ENCODE peak calls at places on chromosomes 11 and 22, in nine cellular contexts. One of them, this sample, is unnamed.

GRCh38 chr22:39283312-39284141 is 35.9 kb downstream of the RPL3 start:
- DNase-seq in spleen: peak
- DNase-seq in GM12892: no peak
- DNase-seq in heart left ventricle: peak
- DNase-seq in vagina: no peak
- DNase-seq in breast epithelium: peak
- DNase-seq in GM12891: no peak
- DNase-seq in IMR-90: peak
- DNase-seq in HCT116: no peak
- DNase-seq in this sample: peak

GRCh38 chr11:44120169-44120568 is 24.7 kb downstream of the EXT2 start:
- DNase-seq in IMR-90: no peak
- DNase-seq in heart left ventricle: peak
- DNase-seq in vagina: no peak
- DNase-seq in breast epithelium: no peak
- DNase-seq in spleen: no peak
- DNase-seq in GM12892: no peak
- DNase-seq in GM12891: no peak
- DNase-seq in HCT116: no peak
- DNase-seq in this sample: peak

GRCh38 chr11:45333506-45333971 is 47.4 kb upstream of the SYT13 start:
- DNase-seq in GM12892: no peak
- DNase-seq in spleen: no peak
- DNase-seq in GM12891: no peak
- DNase-seq in heart left ventricle: peak
- DNase-seq in HCT116: peak
- DNase-seq in IMR-90: peak
- DNase-seq in vagina: peak
- DNase-seq in breast epithelium: no peak
- DNase-seq in this sample: peak

GRCh38 chr22:30705710-30706651 is 11.3 kb downstream of the OSBP2 start:
- DNase-seq in GM12891: no peak
- DNase-seq in vagina: no peak
- DNase-seq in IMR-90: peak
- DNase-seq in GM12892: no peak
- DNase-seq in spleen: peak
- DNase-seq in heart left ventricle: no peak
- DNase-seq in breast epithelium: no peak
- DNase-seq in HCT116: peak
- DNase-seq in this sample: no peak

GRCh38 chr11:77776455-77776854 is 44.1 kb downstream of the RSF1 start:
- DNase-seq in vagina: no peak
- DNase-seq in GM12892: no peak
- DNase-seq in GM12891: no peak
- DNase-seq in IMR-90: peak
- DNase-seq in heart left ventricle: no peak
- DNase-seq in spleen: no peak
- DNase-seq in HCT116: peak
- DNase-seq in breast epithelium: no peak
- DNase-seq in this sample: peak

GRCh38 chr11:44145011-44145777 is 49.7 kb downstream of the EXT2 start:
- DNase-seq in HCT116: no peak
- DNase-seq in breast epithelium: no peak
- DNase-seq in vagina: no peak
- DNase-seq in GM12892: no peak
- DNase-seq in IMR-90: peak
- DNase-seq in heart left ventricle: no peak
- DNase-seq in spleen: no peak
- DNase-seq in GM12891: no peak
- DNase-seq in this sample: no peak

GRCh38 chr22:26656896-26657851 is at the start of gene MIAT:
- DNase-seq in IMR-90: peak
- DNase-seq in HCT116: no peak
- DNase-seq in vagina: no peak
- DNase-seq in GM12892: peak
- DNase-seq in heart left ventricle: no peak
- DNase-seq in GM12891: peak
- DNase-seq in breast epithelium: no peak
- DNase-seq in spleen: peak
- DNase-seq in this sample: peak

GRCh38 chr11:34027516-34028406 is 23.8 kb upstream of the CAPRIN1 start:
- DNase-seq in HCT116: no peak
- DNase-seq in IMR-90: no peak
- DNase-seq in spleen: no peak
- DNase-seq in breast epithelium: no peak
- DNase-seq in vagina: no peak
- DNase-seq in heart left ventricle: no peak
- DNase-seq in GM12892: no peak
- DNase-seq in GM12891: no peak
- DNase-seq in this sample: no peak

GRCh38 chr22:48919187-48919590 is 908.5 kb downstream of the BRD1 start:
- DNase-seq in breast epithelium: no peak
- DNase-seq in GM12891: no peak
- DNase-seq in GM12892: no peak
- DNase-seq in IMR-90: no peak
- DNase-seq in HCT116: no peak
- DNase-seq in heart left ventricle: no peak
- DNase-seq in vagina: peak
- DNase-seq in spleen: no peak
- DNase-seq in this sample: no peak

GRCh38 chr11:119114351-119114750 is 7.0 kb upstream of the HINFP start:
- DNase-seq in IMR-90: no peak
- DNase-seq in HCT116: no peak
- DNase-seq in GM12892: no peak
- DNase-seq in GM12891: no peak
- DNase-seq in vagina: no peak
- DNase-seq in spleen: no peak
- DNase-seq in breast epithelium: no peak
- DNase-seq in heart left ventricle: no peak
- DNase-seq in this sample: no peak

GRCh38 chr22:42644422-42645340 is 4.3 kb upstream of the ATP5MGL start:
- DNase-seq in heart left ventricle: peak
- DNase-seq in GM12892: no peak
- DNase-seq in breast epithelium: peak
- DNase-seq in IMR-90: no peak
- DNase-seq in GM12891: no peak
- DNase-seq in HCT116: no peak
- DNase-seq in spleen: no peak
- DNase-seq in vagina: no peak
- DNase-seq in this sample: no peak

GRCh38 chr11:34161812-34162506 is 56.5 kb downstream of the NAT10 start:
- DNase-seq in vagina: no peak
- DNase-seq in GM12892: no peak
- DNase-seq in heart left ventricle: no peak
- DNase-seq in GM12891: no peak
- DNase-seq in breast epithelium: no peak
- DNase-seq in spleen: no peak
- DNase-seq in HCT116: no peak
- DNase-seq in IMR-90: peak
- DNase-seq in this sample: peak

GRCh38 chr11:62133328-62134065 is 9.7 kb downstream of the INCENP start:
- DNase-seq in GM12892: no peak
- DNase-seq in GM12891: no peak
- DNase-seq in HCT116: no peak
- DNase-seq in spleen: no peak
- DNase-seq in heart left ventricle: no peak
- DNase-seq in breast epithelium: no peak
- DNase-seq in IMR-90: no peak
- DNase-seq in vagina: no peak
- DNase-seq in this sample: no peak

GRCh38 chr11:19116315-19116970 is 525 bp upstream of the ZDHHC13 start:
- DNase-seq in spleen: peak
- DNase-seq in GM12891: peak
- DNase-seq in heart left ventricle: no peak
- DNase-seq in IMR-90: no peak
- DNase-seq in HCT116: no peak
- DNase-seq in vagina: no peak
- DNase-seq in breast epithelium: no peak
- DNase-seq in GM12892: peak
- DNase-seq in this sample: peak

GRCh38 chr11:67248653-67249052 is 17.6 kb upstream of the GRK2 start:
- DNase-seq in GM12891: no peak
- DNase-seq in spleen: no peak
- DNase-seq in breast epithelium: peak
- DNase-seq in GM12892: no peak
- DNase-seq in IMR-90: no peak
- DNase-seq in vagina: no peak
- DNase-seq in HCT116: no peak
- DNase-seq in heart left ventricle: peak
- DNase-seq in this sample: no peak

GRCh38 chr22:41197808-41198585 is 7.1 kb upstream of the L3MBTL2 start:
- DNase-seq in HCT116: no peak
- DNase-seq in IMR-90: no peak
- DNase-seq in spleen: no peak
- DNase-seq in heart left ventricle: peak
- DNase-seq in breast epithelium: peak
- DNase-seq in GM12892: no peak
- DNase-seq in vagina: no peak
- DNase-seq in GM12891: no peak
- DNase-seq in this sample: peak

GRCh38 chr11:3642071-3642951 is 519 bp upstream of the ART5 start:
- DNase-seq in IMR-90: peak
- DNase-seq in HCT116: peak
- DNase-seq in breast epithelium: peak
- DNase-seq in spleen: peak
- DNase-seq in GM12892: peak
- DNase-seq in vagina: no peak
- DNase-seq in heart left ventricle: peak
- DNase-seq in GM12891: peak
- DNase-seq in this sample: peak

GRCh38 chr11:43119275-43119970 is 192.4 kb upstream of the API5 start:
- DNase-seq in heart left ventricle: no peak
- DNase-seq in IMR-90: no peak
- DNase-seq in GM12892: no peak
- DNase-seq in GM12891: no peak
- DNase-seq in spleen: no peak
- DNase-seq in vagina: no peak
- DNase-seq in breast epithelium: no peak
- DNase-seq in HCT116: no peak
- DNase-seq in this sample: no peak

GRCh38 chr22:38172489-38173155 is 9.0 kb downstream of the PLA2G6 start:
- DNase-seq in IMR-90: peak
- DNase-seq in heart left ventricle: peak
- DNase-seq in GM12892: no peak
- DNase-seq in spleen: peak
- DNase-seq in HCT116: no peak
- DNase-seq in GM12891: no peak
- DNase-seq in breast epithelium: peak
- DNase-seq in vagina: no peak
- DNase-seq in this sample: peak
- TF ChIP-seq POLR2A in IMR-90: no peak
- TF ChIP-seq POLR2A in heart left ventricle: peak
- TF ChIP-seq POLR2A in GM12892: no peak
- TF ChIP-seq POLR2A in spleen: no peak
- TF ChIP-seq POLR2A in HCT116: no peak
- TF ChIP-seq POLR2A in GM12891: no peak
- TF ChIP-seq POLR2A in breast epithelium: no peak
- TF ChIP-seq POLR2A in vagina: no peak
- TF ChIP-seq POLR2A in this sample: peak

DNA sequence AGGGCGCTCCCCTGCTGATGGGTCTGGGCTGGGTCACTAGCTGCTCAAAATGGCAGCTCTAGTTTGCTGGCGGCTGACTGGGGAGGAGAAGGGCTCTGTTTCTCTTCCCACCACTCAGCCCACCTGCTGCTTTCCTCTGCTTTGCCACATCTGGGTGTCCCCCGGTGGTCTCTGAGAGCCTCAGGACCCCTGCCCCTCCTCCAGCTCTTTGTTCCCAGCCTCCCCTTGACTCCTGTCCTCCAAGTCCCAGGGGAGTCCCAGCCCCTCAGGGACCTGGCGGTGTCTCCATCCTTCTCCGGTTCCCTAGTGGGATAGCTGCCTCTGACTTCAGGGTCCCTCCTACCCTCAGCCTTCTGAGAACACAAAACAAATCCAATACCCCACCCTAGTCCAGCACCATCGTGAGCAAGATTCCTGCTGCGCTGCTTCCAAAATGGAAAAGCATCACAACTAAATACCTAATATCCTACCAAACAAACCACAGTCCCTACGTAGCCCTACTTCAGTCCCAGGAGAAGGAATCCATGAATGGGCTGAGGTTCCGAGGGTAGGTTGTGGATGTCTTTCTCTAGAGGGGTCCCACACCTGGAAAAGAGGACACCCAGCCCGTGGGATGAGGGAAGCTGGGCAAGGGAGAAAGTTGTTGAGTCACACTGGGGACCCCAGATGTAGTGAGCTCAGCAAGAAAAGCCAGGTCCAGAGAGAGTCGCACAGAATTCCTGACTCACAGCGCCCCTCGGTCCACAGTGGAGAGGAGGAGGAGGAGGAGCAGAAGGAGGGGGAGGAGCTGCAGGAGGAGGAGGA is 45.0 kb upstream of the NNMT start:
- DNase-seq in IMR-90: no peak
- DNase-seq in HCT116: no peak
- DNase-seq in GM12891: no peak
- DNase-seq in breast epithelium: no peak
- DNase-seq in vagina: no peak
- DNase-seq in GM12892: no peak
- DNase-seq in heart left ventricle: peak
- DNase-seq in spleen: no peak
- DNase-seq in this sample: no peak
- TF ChIP-seq POLR2A in IMR-90: no peak
- TF ChIP-seq POLR2A in HCT116: no peak
- TF ChIP-seq POLR2A in GM12891: no peak
- TF ChIP-seq POLR2A in breast epithelium: no peak
- TF ChIP-seq POLR2A in vagina: no peak
- TF ChIP-seq POLR2A in GM12892: no peak
- TF ChIP-seq POLR2A in heart left ventricle: no peak
- TF ChIP-seq POLR2A in spleen: no peak
- TF ChIP-seq POLR2A in this sample: no peak

GRCh38 chr11:17077520-17078401 is at the start of gene RPS13:
- DNase-seq in vagina: peak
- DNase-seq in spleen: peak
- DNase-seq in heart left ventricle: peak
- DNase-seq in breast epithelium: peak
- DNase-seq in IMR-90: peak
- DNase-seq in GM12891: peak
- DNase-seq in HCT116: peak
- DNase-seq in GM12892: peak
- DNase-seq in this sample: peak
- TF ChIP-seq POLR2A in vagina: peak
- TF ChIP-seq POLR2A in spleen: peak
- TF ChIP-seq POLR2A in heart left ventricle: peak
- TF ChIP-seq POLR2A in breast epithelium: peak
- TF ChIP-seq POLR2A in IMR-90: peak
- TF ChIP-seq POLR2A in GM12891: peak
- TF ChIP-seq POLR2A in HCT116: peak
- TF ChIP-seq POLR2A in GM12892: peak
- TF ChIP-seq POLR2A in this sample: peak

GRCh38 chr11:93541884-93542752 is 1.1 kb downstream of the SMCO4 start:
- DNase-seq in breast epithelium: no peak
- DNase-seq in heart left ventricle: peak
- DNase-seq in IMR-90: peak
- DNase-seq in GM12891: peak
- DNase-seq in spleen: peak
- DNase-seq in GM12892: peak
- DNase-seq in HCT116: no peak
- DNase-seq in vagina: no peak
- DNase-seq in this sample: peak
- TF ChIP-seq POLR2A in breast epithelium: no peak
- TF ChIP-seq POLR2A in heart left ventricle: no peak
- TF ChIP-seq POLR2A in IMR-90: no peak
- TF ChIP-seq POLR2A in GM12891: no peak
- TF ChIP-seq POLR2A in spleen: no peak
- TF ChIP-seq POLR2A in GM12892: no peak
- TF ChIP-seq POLR2A in HCT116: no peak
- TF ChIP-seq POLR2A in vagina: no peak
- TF ChIP-seq POLR2A in this sample: no peak

GRCh38 chr11:355581-356458 is 13.5 kb upstream of the B4GALNT4 start:
- DNase-seq in vagina: peak
- DNase-seq in breast epithelium: peak
- DNase-seq in HCT116: peak
- DNase-seq in heart left ventricle: peak
- DNase-seq in spleen: peak
- DNase-seq in GM12891: peak
- DNase-seq in IMR-90: peak
- DNase-seq in GM12892: peak
- DNase-seq in this sample: peak
- TF ChIP-seq POLR2A in vagina: peak
- TF ChIP-seq POLR2A in breast epithelium: peak
- TF ChIP-seq POLR2A in HCT116: peak
- TF ChIP-seq POLR2A in heart left ventricle: peak
- TF ChIP-seq POLR2A in spleen: peak
- TF ChIP-seq POLR2A in GM12891: peak
- TF ChIP-seq POLR2A in IMR-90: peak
- TF ChIP-seq POLR2A in GM12892: no peak
- TF ChIP-seq POLR2A in this sample: no peak